ENCODE peak calls at places on chromosomes 1 and 21, in four cellular contexts. F is HFF-Myc, S is neural crest cell, B is type B pancreatic cell. I is an unnamed sample.

GRCh38 chr1:244226440-244226839 is 175.4 kb downstream of the ZBTB18 start:
- DNase-seq in F (no peak), S (no peak), B (no peak), I (no peak)

GRCh38 chr1:19456915-19457554 is 28.3 kb downstream of the CAPZB start:
- DNase-seq in F (no peak), S (no peak), B (no peak), I (no peak)

GRCh38 chr1:111602974-111603373 is 16.6 kb upstream of the RAP1A start:
- DNase-seq in F (no peak), S (no peak), B (no peak), I (no peak)

GRCh38 chr21:42309753-42310213 is 5.4 kb downstream of the TFF3 start:
- DNase-seq in F (peak; percentile 2), S (peak; percentile 80), B (no peak), I (peak; percentile 73)

GRCh38 chr1:72262735-72263134 is 19.6 kb downstream of the NEGR1 start:
- DNase-seq in F (no peak), S (no peak), B (no peak), I (no peak)

GRCh38 chr1:62229468-62229867 is 34.8 kb downstream of the L1TD1 start:
- DNase-seq in F (no peak), S (no peak), B (no peak), I (no peak)

GRCh38 chr1:215566556-215567490 is at the start of gene KCTD3:
- DNase-seq in F (peak; percentile 49), S (peak; percentile 72), B (no peak), I (peak; percentile 74)

GRCh38 chr21:31898898-31899630 is 26.2 kb downstream of the HUNK start:
- DNase-seq in F (no peak), S (no peak), B (no peak), I (peak; percentile 46)

GRCh38 chr1:183477986-183478781 is 5.9 kb downstream of the SMG7 start:
- DNase-seq in F (no peak), S (no peak), B (no peak), I (no peak)

GRCh38 chr1:117127840-117128239 is 6.3 kb upstream of the TRIM45 start:
- DNase-seq in F (no peak), S (no peak), B (no peak), I (no peak)

GRCh38 chr1:208942394-208942793 is 641.1 kb upstream of the CAMK1G start:
- DNase-seq in F (no peak), S (no peak), B (no peak), I (no peak)

GRCh38 chr1:22798083-22798482 is 87.4 kb downstream of the EPHB2 start:
- DNase-seq in F (no peak), S (no peak), B (no peak), I (no peak)

GRCh38 chr1:227919916-227920315 is 27.8 kb downstream of the WNT9A start:
- DNase-seq in F (no peak), S (no peak), B (no peak), I (peak; percentile 81)

GRCh38 chr1:97063532-97063931 is 341.9 kb downstream of the PTBP2 start:
- DNase-seq in F (no peak), S (no peak), B (no peak), I (no peak)

GRCh38 chr1:73009311-73009710 is 727.0 kb upstream of the NEGR1 start:
- DNase-seq in F (no peak), S (no peak), B (no peak), I (no peak)

GRCh38 chr1:155199792-155200191 is 7.9 kb downstream of the THBS3 start:
- DNase-seq in F (no peak), S (no peak), B (no peak), I (no peak)

GRCh38 chr1:32358435-32358834 is 3.9 kb downstream of the FAM229A start:
- DNase-seq in F (no peak), S (no peak), B (no peak), I (no peak)

GRCh38 chr1:229844675-229845074 is 218.6 kb downstream of the URB2 start:
- DNase-seq in F (no peak), S (no peak), B (no peak), I (peak; percentile 30)

GRCh38 chr21:35658242-35658641 is 402.1 kb downstream of the SETD4 start:
- DNase-seq in F (peak; percentile 66), S (no peak), B (no peak), I (no peak)

GRCh38 chr1:204408602-204409001 is 3.0 kb downstream of the PPP1R15B start:
- DNase-seq in F (no peak), S (no peak), B (no peak), I (no peak)

GRCh38 chr1:186750250-186750649 is 70.0 kb upstream of the PTGS2 start:
- DNase-seq in F (no peak), S (no peak), B (no peak), I (no peak)

I was measured in BE2C.